ENCODE peak calls at places on chromosomes 12 and 14, in four cellular contexts. One of them, this sample, is unnamed.

GRCh38 chr14:84482256-84483071 is 1047.5 kb upstream of the FLRT2 start:
- DNase-seq in brain microvascular endothelial cell: peak
- DNase-seq in lower leg skin: no peak
- DNase-seq in IMR-90: peak
- DNase-seq in this sample: peak

GRCh38 chr14:65462411-65462810 is 49.9 kb downstream of the FUT8 start:
- DNase-seq in IMR-90: peak
- DNase-seq in lower leg skin: no peak
- DNase-seq in brain microvascular endothelial cell: peak
- DNase-seq in this sample: peak

GRCh38 chr12:49827351-49828099 is 688 bp downstream of the NCKAP5L start:
- DNase-seq in IMR-90: peak
- DNase-seq in lower leg skin: peak
- DNase-seq in brain microvascular endothelial cell: peak
- DNase-seq in this sample: peak

GRCh38 chr12:46390881-46391280 is 18.3 kb upstream of the SLC38A2 start:
- DNase-seq in IMR-90: no peak
- DNase-seq in lower leg skin: no peak
- DNase-seq in brain microvascular endothelial cell: no peak
- DNase-seq in this sample: no peak

GRCh38 chr12:6943719-6944380 is at the start of the genes C12orf57 and RNU7-1:
- DNase-seq in lower leg skin: peak
- DNase-seq in IMR-90: peak
- DNase-seq in brain microvascular endothelial cell: peak
- DNase-seq in this sample: peak

GRCh38 chr12:8687846-8688601 is 9.8 kb upstream of the RIMKLB start:
- DNase-seq in IMR-90: peak
- DNase-seq in lower leg skin: no peak
- DNase-seq in brain microvascular endothelial cell: peak
- DNase-seq in this sample: peak

GRCh38 chr14:104873380-104874055 is 8.4 kb downstream of the CEP170B start:
- DNase-seq in IMR-90: no peak
- DNase-seq in lower leg skin: no peak
- DNase-seq in brain microvascular endothelial cell: no peak
- DNase-seq in this sample: no peak

GRCh38 chr12:28622416-28622815 is 432.2 kb downstream of the CCDC91 start:
- DNase-seq in lower leg skin: no peak
- DNase-seq in brain microvascular endothelial cell: peak
- DNase-seq in IMR-90: peak
- DNase-seq in this sample: peak

GRCh38 chr12:19474147-19474546 is 34.9 kb downstream of the AEBP2 start:
- DNase-seq in brain microvascular endothelial cell: no peak
- DNase-seq in IMR-90: no peak
- DNase-seq in lower leg skin: no peak
- DNase-seq in this sample: no peak

GRCh38 chr14:64726585-64726890 is 22.3 kb downstream of the PLEKHG3 start:
- DNase-seq in brain microvascular endothelial cell: peak
- DNase-seq in lower leg skin: peak
- DNase-seq in IMR-90: peak
- DNase-seq in this sample: peak

GRCh38 chr14:73694083-73694482 is 20.1 kb downstream of the PNMA1 start:
- DNase-seq in brain microvascular endothelial cell: no peak
- DNase-seq in lower leg skin: no peak
- DNase-seq in IMR-90: no peak
- DNase-seq in this sample: no peak

GRCh38 chr12:123126294-123127144 is 24.4 kb downstream of the PITPNM2 start:
- DNase-seq in IMR-90: peak
- DNase-seq in brain microvascular endothelial cell: peak
- DNase-seq in lower leg skin: no peak
- DNase-seq in this sample: peak

GRCh38 chr14:100076630-100077029 is 11.4 kb downstream of the EVL start:
- DNase-seq in brain microvascular endothelial cell: peak
- DNase-seq in IMR-90: peak
- DNase-seq in lower leg skin: peak
- DNase-seq in this sample: peak

GRCh38 chr12:2052861-2053674 is at the start of gene CACNA1C:
- DNase-seq in lower leg skin: peak
- DNase-seq in IMR-90: peak
- DNase-seq in brain microvascular endothelial cell: no peak
- DNase-seq in this sample: no peak

GRCh38 chr14:29926228-29926627 is 1.4 kb downstream of the PRKD1 start:
- DNase-seq in lower leg skin: no peak
- DNase-seq in IMR-90: no peak
- DNase-seq in brain microvascular endothelial cell: no peak
- DNase-seq in this sample: no peak

DNA sequence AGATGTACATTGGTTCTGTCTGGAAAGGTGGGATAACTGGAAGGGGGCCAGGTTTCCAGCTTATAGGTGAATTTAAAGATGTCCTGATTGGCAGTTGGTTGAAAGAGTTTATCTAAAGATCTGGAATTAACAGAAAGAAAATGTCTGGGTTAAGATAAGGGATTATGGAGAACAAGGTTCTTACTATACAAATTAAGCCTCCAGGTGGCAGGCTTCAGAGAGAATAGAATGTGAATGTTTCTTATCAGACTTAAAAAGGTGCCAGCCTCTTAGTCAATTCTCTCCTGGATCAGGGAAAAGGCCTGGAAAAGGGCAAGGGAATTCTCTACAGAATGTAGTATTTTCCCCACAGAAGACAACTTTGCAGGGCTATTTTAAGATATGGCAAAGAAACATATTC is 53.1 kb downstream of the CNTN1 start:
- DNase-seq in brain microvascular endothelial cell: no peak
- DNase-seq in IMR-90: no peak
- DNase-seq in lower leg skin: no peak
- DNase-seq in this sample: peak
- TF ChIP-seq CTCF in brain microvascular endothelial cell: no peak
- TF ChIP-seq CTCF in IMR-90: no peak
- TF ChIP-seq CTCF in lower leg skin: no peak
- TF ChIP-seq CTCF in this sample: peak

GRCh38 chr12:57852195-57852594 is 5.7 kb upstream of the CTDSP2 start:
- DNase-seq in lower leg skin: no peak
- DNase-seq in brain microvascular endothelial cell: no peak
- DNase-seq in IMR-90: no peak
- DNase-seq in this sample: no peak

GRCh38 chr12:57851552-57852186 is 5.1 kb upstream of the CTDSP2 start:
- DNase-seq in lower leg skin: no peak
- DNase-seq in brain microvascular endothelial cell: no peak
- DNase-seq in IMR-90: no peak
- DNase-seq in this sample: no peak

GRCh38 chr12:57850924-57851323 is 4.4 kb upstream of the CTDSP2 start:
- DNase-seq in IMR-90: no peak
- DNase-seq in lower leg skin: no peak
- DNase-seq in brain microvascular endothelial cell: no peak
- DNase-seq in this sample: no peak

GRCh38 chr12:57853864-57854556 is 7.5 kb upstream of the CTDSP2 start:
- DNase-seq in brain microvascular endothelial cell: no peak
- DNase-seq in IMR-90: no peak
- DNase-seq in lower leg skin: no peak
- DNase-seq in this sample: peak

GRCh38 chr12:57852620-57853509 is 6.3 kb upstream of the CTDSP2 start:
- DNase-seq in lower leg skin: no peak
- DNase-seq in IMR-90: no peak
- DNase-seq in brain microvascular endothelial cell: no peak
- DNase-seq in this sample: no peak
- TF ChIP-seq CTCF in lower leg skin: no peak
- TF ChIP-seq CTCF in IMR-90: no peak
- TF ChIP-seq CTCF in brain microvascular endothelial cell: peak
- TF ChIP-seq CTCF in this sample: peak

DNA sequence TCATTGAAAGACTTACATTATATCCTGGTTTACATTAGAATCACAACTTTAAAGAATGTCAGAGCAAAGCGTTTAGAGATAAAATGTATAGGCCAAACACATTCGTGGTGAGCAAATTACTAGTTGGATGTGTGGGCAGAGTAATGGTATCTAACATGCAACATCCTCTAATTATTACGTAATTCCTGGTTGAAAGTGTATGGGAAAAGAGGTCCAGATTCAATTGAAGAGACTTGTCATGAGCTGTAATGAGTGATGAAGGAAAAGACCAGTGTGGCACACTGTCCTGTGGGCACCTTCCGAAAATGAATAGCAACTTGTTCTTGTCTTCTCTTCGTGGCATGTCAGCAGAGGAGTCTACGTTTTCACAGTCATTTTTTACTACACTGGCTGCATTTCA is 192.8 kb downstream of the LRIG3 start:
- DNase-seq in brain microvascular endothelial cell: no peak
- DNase-seq in IMR-90: peak
- DNase-seq in lower leg skin: no peak
- DNase-seq in this sample: peak
- TF ChIP-seq CTCF in brain microvascular endothelial cell: no peak
- TF ChIP-seq CTCF in IMR-90: no peak
- TF ChIP-seq CTCF in lower leg skin: no peak
- TF ChIP-seq CTCF in this sample: no peak

GRCh38 chr12:725076-725475 is 27.3 kb upstream of the WNK1 start:
- DNase-seq in lower leg skin: no peak
- DNase-seq in brain microvascular endothelial cell: no peak
- DNase-seq in IMR-90: no peak
- DNase-seq in this sample: no peak
- TF ChIP-seq CTCF in lower leg skin: no peak
- TF ChIP-seq CTCF in brain microvascular endothelial cell: no peak
- TF ChIP-seq CTCF in IMR-90: no peak
- TF ChIP-seq CTCF in this sample: no peak